ENCODE peak calls at places on chromosomes 12 and 14, in six cellular contexts. K, W, A, V, N and Q are unnamed samples.

GRCh38 chr14:86779416-86779815 is 1213.6 kb downstream of the GALC start:
- DNase-seq in A (no peak), V (no peak), N (no peak), W (no peak), K (no peak), Q (no peak)

GRCh38 chr12:121513464-121514183 is 67.2 kb downstream of the KDM2B start:
- DNase-seq in V (no peak), N (peak; percentile 64), A (no peak), K (no peak), W (peak; percentile 81), Q (peak; percentile 58)

GRCh38 chr12:16063728-16064127 is 152.6 kb downstream of the DERA start:
- DNase-seq in V (no peak), K (no peak), W (no peak), N (no peak), A (peak; percentile 8), Q (no peak)

GRCh38 chr12:70646850-70647249 is 9.6 kb upstream of the PTPRB start:
- DNase-seq in W (no peak), V (no peak), A (peak; percentile 41), N (no peak), K (no peak), Q (no peak)

GRCh38 chr12:104154286-104154685 is 16.3 kb upstream of the NFYB start:
- DNase-seq in A (no peak), K (no peak), V (no peak), W (no peak), N (no peak), Q (no peak)

GRCh38 chr14:31164115-31164514 is 43.5 kb downstream of the HECTD1 start:
- DNase-seq in K (no peak), N (no peak), A (no peak), V (no peak), W (no peak), Q (no peak)

GRCh38 chr14:55160989-55161388 is 30.4 kb downstream of the DLGAP5 start:
- DNase-seq in V (no peak), W (no peak), K (no peak), N (peak; percentile 6), A (peak; percentile 57), Q (no peak)

GRCh38 chr12:103369929-103370328 is 125.8 kb downstream of the C12orf42 start:
- DNase-seq in K (peak; percentile 78), A (no peak), V (no peak), N (no peak), W (no peak), Q (no peak)

GRCh38 chr14:104363891-104364760 is 215.4 kb upstream of the C14orf180 start:
- DNase-seq in V (peak; percentile 42), W (no peak), A (no peak), N (no peak), K (no peak), Q (no peak)

GRCh38 chr12:131628341-131628740 is 82.5 kb upstream of the SFSWAP start:
- DNase-seq in A (no peak), N (no peak), K (no peak), V (no peak), W (no peak), Q (no peak)

GRCh38 chr12:127761880-127762279 is 505.1 kb upstream of the TMEM132C start:
- DNase-seq in A (no peak), V (no peak), W (no peak), N (no peak), K (no peak), Q (no peak)

GRCh38 chr12:18171571-18171970 is 81.6 kb upstream of the RERGL start:
- DNase-seq in K (no peak), V (no peak), N (no peak), A (no peak), W (no peak), Q (no peak)

GRCh38 chr12:50313256-50313931 is 30.1 kb upstream of the LIMA1 start:
- DNase-seq in V (no peak), K (no peak), A (no peak), W (no peak), N (no peak), Q (no peak)

GRCh38 chr12:31834158-31834557 is 105.3 kb upstream of the AMN1 start:
- DNase-seq in A (no peak), V (no peak), N (no peak), K (no peak), W (no peak), Q (no peak)

GRCh38 chr14:84409435-84409834 is 1120.5 kb upstream of the FLRT2 start:
- DNase-seq in V (no peak), A (no peak), N (no peak), W (no peak), K (no peak), Q (no peak)

GRCh38 chr12:117875652-117876491 is 92.9 kb downstream of the KSR2 start:
- DNase-seq in A (peak; percentile 39), W (no peak), K (no peak), N (no peak), V (no peak), Q (no peak)

GRCh38 chr12:13008741-13009380 is 8.8 kb upstream of the HEBP1 start:
- DNase-seq in A (no peak), V (no peak), W (no peak), K (no peak), N (no peak), Q (no peak)

GRCh38 chr12:10409387-10409786 is at the start of gene KLRC4:
- DNase-seq in A (peak; percentile 60), K (no peak), W (no peak), N (peak; percentile 63), V (no peak), Q (no peak)

GRCh38 chr12:54526800-54527630 is 22.4 kb upstream of the PDE1B start:
- DNase-seq in N (peak; percentile 53), K (no peak), V (no peak), W (no peak), A (peak; percentile 40), Q (peak; percentile 25)

GRCh38 chr12:86230516-86231146 is 25.6 kb downstream of the MGAT4C start:
- DNase-seq in A (peak; percentile 98), N (no peak), V (no peak), K (no peak), W (no peak), Q (no peak)

GRCh38 chr12:14828896-14829295 is 14.4 kb downstream of the ART4 start:
- DNase-seq in N (no peak), V (no peak), W (no peak), K (peak; percentile 12), A (peak; percentile 39), Q (no peak)

GRCh38 chr14:53304726-53305381 is 151.7 kb upstream of the DDHD1 start:
- DNase-seq in K (no peak), A (no peak), N (no peak), W (no peak), V (peak; percentile 63), Q (no peak)

GRCh38 chr12:26845057-26845666 is 12.2 kb upstream of the ITPR2 start:
- DNase-seq in W (no peak), V (peak; percentile 81), A (peak; percentile 65), N (peak; percentile 44), K (no peak), Q (peak; percentile 61)

GRCh38 chr14:95518045-95518751 is 1.7 kb upstream of the SYNE3 start:
- DNase-seq in V (no peak), K (no peak), N (no peak), W (peak; percentile 58), A (peak; percentile 63), Q (no peak)

GRCh38 chr12:53493610-53494391 is 5.5 kb downstream of the MAP3K12 start:
- DNase-seq in N (no peak), V (peak; percentile 64), K (no peak), W (no peak), A (no peak), Q (no peak)
- H3K4me3 ChIP-seq in N (peak overlapping the region; percentile 59), V (peak overlapping the region; percentile 74), K (peak overlapping the region; percentile 87), W (peak overlapping the region; percentile 51), A (no peak overlapping the region), Q (peak overlapping the region; percentile 39)

DNA sequence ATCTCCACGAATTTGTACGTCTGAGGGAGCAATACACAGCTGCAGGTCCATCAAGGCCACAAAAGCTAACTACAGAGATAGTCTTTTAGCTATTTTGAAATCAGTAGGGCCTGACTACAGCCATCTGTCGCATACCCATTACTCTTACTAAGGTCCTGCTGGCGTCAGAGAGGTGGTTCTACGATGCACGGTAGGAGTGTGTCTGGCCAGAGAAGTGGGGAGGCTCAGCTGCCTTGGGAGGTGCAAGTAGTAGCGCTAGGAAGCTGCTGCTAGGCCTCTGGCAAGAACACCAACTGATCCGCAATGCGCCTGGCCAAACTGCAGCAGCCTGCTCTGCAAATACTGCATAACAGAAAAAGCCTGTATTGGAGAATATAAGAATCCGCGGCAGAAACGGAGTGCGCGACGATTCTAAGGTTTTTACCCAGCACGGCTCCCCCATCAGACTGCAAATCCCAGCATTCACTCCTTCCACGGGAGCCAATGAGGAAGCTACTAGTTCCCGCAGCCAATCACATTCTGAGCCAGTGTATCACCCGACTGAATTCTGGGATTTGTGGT is 743 bp upstream of the CAND1 start:
- DNase-seq in N (peak; percentile 98), W (peak; percentile 92), V (peak; percentile 97), K (no peak), A (peak; percentile 98), Q (peak; percentile 88)
- TF ChIP-seq POLR2AphosphoS5 in N (peak; percentile 76), W (peak; percentile 70), V (peak; percentile 74), K (no peak), A (peak; percentile 37), Q (no peak)

DNA sequence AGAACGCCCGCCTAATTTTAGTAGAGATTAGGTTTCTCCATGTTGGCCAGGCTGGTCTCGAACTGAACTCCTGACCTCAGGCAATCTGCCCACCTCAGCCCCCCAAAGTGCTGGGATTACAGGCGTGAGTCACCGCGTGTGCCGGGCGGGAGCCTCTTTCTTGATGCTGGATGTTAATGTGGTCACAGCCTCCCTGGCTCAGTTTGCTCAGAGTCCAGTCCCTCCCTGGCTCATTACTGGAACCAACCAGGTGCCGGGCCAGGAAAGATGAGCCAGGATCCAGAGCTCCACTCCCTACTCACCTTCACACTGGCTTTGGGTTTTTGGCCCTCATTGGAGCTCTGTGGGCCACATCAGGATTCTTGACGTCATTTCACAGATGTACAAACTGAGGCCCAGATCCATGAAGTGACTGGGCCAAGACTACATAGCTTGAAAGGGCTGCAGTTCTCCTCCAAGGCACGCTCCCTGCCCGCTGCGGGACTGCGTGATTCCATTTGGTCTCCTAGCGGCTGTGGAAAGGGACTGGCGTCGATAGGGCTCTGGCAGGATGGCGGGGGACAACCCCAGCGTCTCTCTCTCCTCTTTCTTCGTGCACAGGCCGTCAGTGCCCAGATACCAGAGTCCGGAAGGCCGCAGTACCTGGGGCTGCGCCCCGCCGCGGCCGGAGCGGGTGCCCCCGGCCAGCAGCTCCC is 5.1 kb upstream of the SHMT2 start:
- DNase-seq in V (no peak), N (no peak), K (no peak), W (no peak), A (no peak), Q (no peak)
- H3K27me3 ChIP-seq in V (peaks cover 81% of the 10 kb centered on the region), N (no peaks in the 10 kb centered on the region), K (peaks cover 22% of the 10 kb centered on the region), W (peaks cover 75% of the 10 kb centered on the region), A (peaks cover 64% of the 10 kb centered on the region), Q (peaks cover 79% of the 10 kb centered on the region)

GRCh38 chr14:71764701-71765347 is 167.4 kb upstream of the RGS6 start:
- DNase-seq in W (no peak), N (no peak), K (no peak), V (no peak), A (no peak), Q (no peak)
- H3K4me3 ChIP-seq in W (no peak overlapping the region), N (no peak overlapping the region), K (no peak overlapping the region), V (no peak overlapping the region), A (no peak overlapping the region), Q (no peak overlapping the region)